ENCODE peak calls at places on chromosomes 13 and 19, in five cellular contexts. A, Z, G, Y and E are unnamed samples.

GRCh38 chr13:112664501-112665203 is 25.2 kb upstream of the ATP11A start:
- DNase-seq in Y (no peak), A (no peak), Z (no peak), G (no peak), E (no peak)

GRCh38 chr19:52331757-52332156 is 4.3 kb upstream of the ZNF610 start:
- DNase-seq in G (no peak), A (no peak), Z (no peak), Y (no peak), E (peak)

GRCh38 chr13:91126806-91127205 is 220.7 kb upstream of the MIR17HG start:
- DNase-seq in Y (no peak), A (no peak), Z (no peak), G (peak), E (no peak)

GRCh38 chr19:14473915-14474578 is 1.1 kb downstream of the PTGER1 start:
- DNase-seq in G (no peak), Z (peak), A (no peak), Y (peak), E (no peak)

GRCh38 chr13:65836066-65836465 is 1394.1 kb downstream of the PCDH9 start:
- DNase-seq in Y (no peak), G (no peak), Z (no peak), A (no peak), E (no peak)

GRCh38 chr19:33712268-33712667 is 84.4 kb upstream of the KCTD15 start:
- DNase-seq in G (no peak), Y (no peak), A (no peak), Z (no peak), E (no peak)

GRCh38 chr13:46086421-46086922 is 18.4 kb downstream of the CPB2 start:
- DNase-seq in Z (no peak), G (no peak), Y (no peak), A (no peak), E (no peak)

GRCh38 chr13:51313619-51314018 is 25.9 kb upstream of the SERPINE3 start:
- DNase-seq in A (no peak), G (no peak), Y (no peak), Z (no peak), E (no peak)

GRCh38 chr19:52735734-52736133 is 890 bp upstream of the ZNF611 start:
- DNase-seq in A (peak), Y (peak), G (peak), Z (no peak), E (no peak)

GRCh38 chr13:112898786-112899617 is 70.0 kb upstream of the MCF2L start:
- DNase-seq in A (no peak), G (no peak), Z (no peak), Y (no peak), E (no peak)

GRCh38 chr13:113947321-113948033 is 26.4 kb downstream of the C13orf46 start:
- DNase-seq in G (peak), Y (peak), Z (no peak), A (peak), E (no peak)

GRCh38 chr13:48163066-48163465 is 68.2 kb upstream of the MED4 start:
- DNase-seq in A (no peak), Y (no peak), Z (no peak), G (no peak), E (no peak)

GRCh38 chr19:30085394-30085793 is 143.4 kb downstream of the URI1 start:
- DNase-seq in A (no peak), G (no peak), Y (no peak), Z (peak), E (no peak)

GRCh38 chr13:33057019-33057785 is 41.0 kb downstream of the KL start:
- DNase-seq in Z (peak), Y (no peak), A (no peak), G (no peak), E (no peak)
- H3K27ac ChIP-seq in Z (no peak), Y (no peak), A (peak), G (no peak), E (no peak)

GRCh38 chr19:16726916-16727315 is 7.3 kb downstream of the NWD1 start:
- DNase-seq in G (no peak), Z (no peak), Y (no peak), A (no peak), E (no peak)
- H3K27ac ChIP-seq in G (no peak), Z (no peak), Y (no peak), A (no peak), E (no peak)

GRCh38 chr13:98406971-98407370 is 169.9 kb downstream of the STK24 start:
- DNase-seq in G (no peak), A (no peak), Y (no peak), Z (no peak), E (no peak)

GRCh38 chr13:98405107-98405571 is 171.8 kb downstream of the STK24 start:
- DNase-seq in Y (no peak), G (no peak), A (no peak), Z (peak), E (no peak)

GRCh38 chr13:98406475-98406874 is 170.4 kb downstream of the STK24 start:
- DNase-seq in A (no peak), G (no peak), Z (no peak), Y (no peak), E (no peak)

GRCh38 chr13:98407575-98407974 is 169.3 kb downstream of the STK24 start:
- DNase-seq in A (no peak), Y (no peak), Z (no peak), G (no peak), E (no peak)

GRCh38 chr13:98405690-98406344 is 171.1 kb downstream of the STK24 start:
- DNase-seq in Y (no peak), Z (no peak), A (no peak), G (no peak), E (no peak)
- H3K27ac ChIP-seq in Y (no peak), Z (no peak), A (no peak), G (no peak), E (no peak)

DNA sequence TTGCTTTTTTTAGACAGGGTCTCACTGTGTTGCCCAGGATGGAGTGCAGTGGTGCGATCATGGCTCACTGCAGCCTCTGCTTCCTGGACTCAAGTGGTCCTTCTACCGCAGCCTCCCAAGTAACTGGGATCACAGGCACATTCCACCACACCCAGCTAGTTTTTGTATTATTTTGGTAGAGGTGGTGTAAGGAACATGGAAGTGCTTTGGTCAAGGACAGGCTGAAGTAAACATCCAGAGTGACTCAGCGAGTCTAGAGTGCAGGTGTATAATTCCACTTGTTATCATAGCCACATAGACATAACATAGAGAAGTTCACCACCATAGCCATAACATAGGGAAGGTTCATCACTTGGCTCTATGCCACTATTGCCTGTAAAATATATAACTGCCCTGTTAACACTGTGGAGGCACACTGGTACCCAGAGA is 98.6 kb downstream of the RBM26 start:
- DNase-seq in Z (no peak), G (no peak), A (no peak), Y (no peak), E (no peak)
- H3K27ac ChIP-seq in Z (no peak), G (no peak), A (no peak), Y (no peak), E (no peak)

GRCh38 chr13:27259831-27260230 is 8.5 kb downstream of the RPL21 start:
- DNase-seq in Z (no peak), A (no peak), Y (no peak), G (no peak), E (peak)
- H3K27ac ChIP-seq in Z (peak), A (no peak), Y (no peak), G (no peak), E (peak)

GRCh38 chr13:94759120-94759728 is 46.9 kb upstream of the SOX21 start:
- DNase-seq in G (no peak), Y (no peak), A (no peak), Z (no peak), E (no peak)

GRCh38 chr13:94765814-94766213 is 53.5 kb upstream of the SOX21 start:
- DNase-seq in Z (no peak), A (no peak), Y (no peak), G (no peak), E (no peak)

GRCh38 chr13:94764576-94765321 is 52.4 kb upstream of the SOX21 start:
- DNase-seq in Z (no peak), Y (no peak), G (no peak), A (no peak), E (no peak)

GRCh38 chr13:94758571-94758970 is 46.2 kb upstream of the SOX21 start:
- DNase-seq in Y (no peak), A (no peak), G (no peak), Z (no peak), E (no peak)

DNA sequence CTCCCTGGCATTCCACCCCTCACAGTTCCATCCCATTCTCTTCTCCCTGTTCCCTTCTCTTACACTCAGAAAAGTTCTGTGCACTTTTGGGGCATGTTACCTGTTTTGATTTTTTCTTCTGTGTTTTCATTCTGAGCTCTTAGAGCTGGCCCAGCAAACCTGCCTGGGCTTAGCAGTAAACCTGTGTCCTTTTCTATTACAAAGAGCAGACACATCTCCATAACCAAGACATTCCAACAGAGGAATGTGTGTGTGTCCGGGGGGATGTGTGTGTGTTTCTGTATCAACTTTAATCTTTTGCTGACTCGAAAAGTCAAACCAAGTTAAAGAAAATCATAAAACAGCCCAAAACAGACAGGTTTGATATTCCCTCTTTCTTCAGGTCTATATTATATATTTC is 49.1 kb upstream of the SOX21 start:
- DNase-seq in A (no peak), Z (no peak), G (no peak), Y (no peak), E (no peak)
- H3K27ac ChIP-seq in A (no peak), Z (no peak), G (no peak), Y (no peak), E (no peak)

DNA sequence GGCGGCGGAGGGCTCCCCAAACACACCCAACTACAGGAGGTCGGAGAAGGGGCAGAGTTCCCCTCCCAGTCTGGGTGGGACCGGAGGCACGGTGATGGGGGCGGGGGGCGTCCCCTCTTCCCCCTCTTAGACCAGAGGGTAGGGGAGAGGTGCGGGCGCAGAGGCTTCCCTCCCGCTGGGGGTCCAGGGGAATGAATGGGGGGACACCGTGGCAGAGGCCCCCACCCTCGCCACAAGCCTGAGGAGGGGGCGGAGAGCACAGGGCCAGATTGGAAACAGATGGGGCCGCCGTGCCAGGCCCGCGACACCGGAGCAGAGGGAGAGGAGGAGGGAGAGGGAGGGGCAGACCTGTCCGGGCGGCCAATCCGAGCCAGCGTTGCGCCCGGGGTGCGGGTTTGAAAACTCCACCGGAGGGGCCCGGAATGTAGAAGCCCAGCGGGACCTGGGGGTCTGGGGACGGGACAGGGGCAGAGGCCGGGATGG is 47.0 kb downstream of the PTPRS start:
- DNase-seq in G (no peak), Z (peak), A (peak), Y (no peak), E (peak)
- H3K27ac ChIP-seq in G (no peak), Z (peak), A (peak), Y (no peak), E (no peak)

GRCh38 chr19:37056776-37057175 is 21.5 kb upstream of the ZNF420 start:
- DNase-seq in G (no peak), Y (no peak), A (no peak), Z (no peak), E (no peak)
- H3K27ac ChIP-seq in G (no peak), Y (no peak), A (no peak), Z (no peak), E (no peak)